ENCODE peak calls at places on chromosome 13, in five cellular contexts. S, F, O, A and W are unnamed samples.

GRCh38 chr13:27953671-27954405 is 15.3 kb downstream of the CDX2 start:
- DNase-seq in F (peak; percentile 34), O (peak; percentile 66), S (peak; percentile 54), A (peak; percentile 66), W (peak; percentile 59)

GRCh38 chr13:89796196-89796595 is 1551.3 kb upstream of the MIR17HG start:
- DNase-seq in O (no peak), A (no peak), F (no peak), S (no peak), W (no peak)

GRCh38 chr13:89153941-89154340 is 1482.8 kb downstream of the SLITRK5 start:
- DNase-seq in O (no peak), F (no peak), S (no peak), A (no peak), W (no peak)

GRCh38 chr13:46334008-46334407 is 53.0 kb downstream of the RUBCNL start:
- DNase-seq in A (no peak), S (no peak), F (no peak), O (no peak), W (no peak)

GRCh38 chr13:110283661-110284516 is 23.1 kb downstream of the COL4A1 start:
- DNase-seq in O (no peak), F (no peak), A (no peak), S (no peak), W (no peak)

GRCh38 chr13:72536668-72537399 is 190.6 kb downstream of the MZT1 start:
- DNase-seq in O (no peak), F (no peak), S (no peak), A (no peak), W (no peak)

GRCh38 chr13:97499181-97499580 is 65.2 kb downstream of the RAP2A start:
- DNase-seq in O (no peak), F (no peak), A (no peak), S (no peak), W (no peak)

GRCh38 chr13:110576736-110577476 is 15.4 kb upstream of the RAB20 start:
- DNase-seq in S (no peak), A (no peak), F (no peak), O (no peak), W (no peak)

GRCh38 chr13:60152114-60152513 is 11.6 kb downstream of the DIAPH3 start:
- DNase-seq in O (no peak), S (no peak), A (no peak), F (no peak), W (no peak)

GRCh38 chr13:113488283-113488682 is 2.2 kb downstream of the DCUN1D2 start:
- DNase-seq in F (no peak), O (no peak), S (no peak), A (no peak), W (no peak)

GRCh38 chr13:99982741-99983400 is 1.3 kb downstream of the ZIC2 start:
- DNase-seq in O (no peak), S (no peak), A (no peak), F (no peak), W (no peak)

GRCh38 chr13:51793570-51794273 is 10.2 kb downstream of the DHRS12 start:
- DNase-seq in S (peak; percentile 87), A (no peak), O (no peak), F (no peak), W (no peak)

GRCh38 chr13:20006206-20006605 is 47.7 kb downstream of the ZMYM2 start:
- DNase-seq in A (no peak), S (peak; percentile 46), O (no peak), F (no peak), W (no peak)

GRCh38 chr13:93843082-93843481 is 616.5 kb downstream of the GPC6 start:
- DNase-seq in S (no peak), A (no peak), F (no peak), O (no peak), W (no peak)

GRCh38 chr13:65597839-65598818 is 1632.0 kb downstream of the PCDH9 start:
- DNase-seq in S (peak; percentile 92), O (no peak), F (no peak), A (no peak), W (no peak)

GRCh38 chr13:97142452-97142851 is 79.7 kb upstream of the MBNL2 start:
- DNase-seq in O (no peak), A (no peak), F (no peak), S (peak; percentile 70), W (no peak)

GRCh38 chr13:34038326-34039068 is 220.5 kb downstream of the RFC3 start:
- DNase-seq in S (no peak), F (no peak), O (no peak), A (no peak), W (no peak)

GRCh38 chr13:24172071-24172470 is 11.6 kb downstream of the SPATA13 start:
- DNase-seq in A (no peak), F (no peak), O (no peak), S (no peak), W (no peak)

GRCh38 chr13:110266983-110267382 is 40.0 kb downstream of the COL4A1 start:
- DNase-seq in F (no peak), O (no peak), S (no peak), A (no peak), W (no peak)

GRCh38 chr13:36212789-36213188 is 1.6 kb downstream of the SOHLH2 start:
- DNase-seq in S (no peak), A (no peak), O (no peak), F (no peak), W (no peak)